ENCODE peak calls at places on chromosomes 6 and 20, in six cellular contexts. One of them, this sample, is unnamed.

GRCh38 chr6:127342296-127342945 is 988 bp downstream of the ECHDC1 start:
- DNase-seq in dorsolateral prefrontal cortex: no peak
- DNase-seq in SW480: peak
- DNase-seq in erythroblast: no peak
- DNase-seq in HL-60: no peak
- DNase-seq in Right ventricle myocardium superior: no peak
- DNase-seq in this sample: no peak

GRCh38 chr6:151693366-151693765 is 114.1 kb upstream of the ESR1 start:
- DNase-seq in dorsolateral prefrontal cortex: no peak
- DNase-seq in SW480: no peak
- DNase-seq in erythroblast: no peak
- DNase-seq in HL-60: no peak
- DNase-seq in Right ventricle myocardium superior: no peak
- DNase-seq in this sample: no peak

GRCh38 chr6:44676826-44677433 is 289.4 kb downstream of the CDC5L start:
- DNase-seq in dorsolateral prefrontal cortex: no peak
- DNase-seq in SW480: no peak
- DNase-seq in erythroblast: no peak
- DNase-seq in HL-60: no peak
- DNase-seq in Right ventricle myocardium superior: no peak
- DNase-seq in this sample: no peak

GRCh38 chr6:153129873-153130514 is 1.1 kb downstream of the RGS17 start:
- DNase-seq in dorsolateral prefrontal cortex: peak
- DNase-seq in SW480: no peak
- DNase-seq in erythroblast: peak
- DNase-seq in HL-60: no peak
- DNase-seq in Right ventricle myocardium superior: no peak
- DNase-seq in this sample: no peak

GRCh38 chr6:80332013-80332412 is 225.5 kb downstream of the BCKDHB start:
- DNase-seq in dorsolateral prefrontal cortex: no peak
- DNase-seq in SW480: no peak
- DNase-seq in erythroblast: no peak
- DNase-seq in HL-60: no peak
- DNase-seq in Right ventricle myocardium superior: no peak
- DNase-seq in this sample: no peak

GRCh38 chr20:48679603-48680002 is 148.2 kb downstream of the PREX1 start:
- DNase-seq in dorsolateral prefrontal cortex: no peak
- DNase-seq in SW480: peak
- DNase-seq in erythroblast: peak
- DNase-seq in HL-60: no peak
- DNase-seq in Right ventricle myocardium superior: no peak
- DNase-seq in this sample: no peak

GRCh38 chr20:51366155-51366886 is 176.2 kb downstream of the NFATC2 start:
- DNase-seq in dorsolateral prefrontal cortex: no peak
- DNase-seq in SW480: peak
- DNase-seq in erythroblast: no peak
- DNase-seq in HL-60: no peak
- DNase-seq in Right ventricle myocardium superior: peak
- DNase-seq in this sample: no peak

GRCh38 chr6:149334682-149335160 is 17.2 kb downstream of the TAB2 start:
- DNase-seq in dorsolateral prefrontal cortex: no peak
- DNase-seq in SW480: no peak
- DNase-seq in erythroblast: no peak
- DNase-seq in HL-60: no peak
- DNase-seq in Right ventricle myocardium superior: no peak
- DNase-seq in this sample: no peak

GRCh38 chr6:98657764-98658163 is 176.6 kb upstream of the POU3F2 start:
- DNase-seq in dorsolateral prefrontal cortex: no peak
- DNase-seq in SW480: no peak
- DNase-seq in erythroblast: peak
- DNase-seq in HL-60: peak
- DNase-seq in Right ventricle myocardium superior: no peak
- DNase-seq in this sample: no peak

GRCh38 chr6:36765943-36766648 is 68.5 kb downstream of the RAB44 start:
- DNase-seq in dorsolateral prefrontal cortex: peak
- DNase-seq in SW480: peak
- DNase-seq in erythroblast: peak
- DNase-seq in HL-60: no peak
- DNase-seq in Right ventricle myocardium superior: peak
- DNase-seq in this sample: peak

GRCh38 chr6:27867051-27867940 is 44.9 kb downstream of the OR2B2 start:
- DNase-seq in dorsolateral prefrontal cortex: peak
- DNase-seq in SW480: peak
- DNase-seq in erythroblast: peak
- DNase-seq in HL-60: no peak
- DNase-seq in Right ventricle myocardium superior: peak
- DNase-seq in this sample: peak

GRCh38 chr6:116175344-116175743 is 49.4 kb upstream of the COL10A1 start:
- DNase-seq in dorsolateral prefrontal cortex: no peak
- DNase-seq in SW480: no peak
- DNase-seq in erythroblast: peak
- DNase-seq in HL-60: no peak
- DNase-seq in Right ventricle myocardium superior: no peak
- DNase-seq in this sample: no peak

GRCh38 chr20:47198254-47198671 is 158.2 kb downstream of the ZMYND8 start:
- DNase-seq in dorsolateral prefrontal cortex: no peak
- DNase-seq in SW480: no peak
- DNase-seq in erythroblast: no peak
- DNase-seq in HL-60: no peak
- DNase-seq in Right ventricle myocardium superior: no peak
- DNase-seq in this sample: no peak

GRCh38 chr6:33761922-33762629 is 15.4 kb upstream of the IP6K3 start:
- DNase-seq in dorsolateral prefrontal cortex: no peak
- DNase-seq in SW480: peak
- DNase-seq in erythroblast: peak
- DNase-seq in HL-60: peak
- DNase-seq in Right ventricle myocardium superior: peak
- DNase-seq in this sample: peak

GRCh38 chr6:92762414-92763374 is 656.7 kb downstream of the EPHA7 start:
- DNase-seq in dorsolateral prefrontal cortex: no peak
- DNase-seq in SW480: no peak
- DNase-seq in erythroblast: no peak
- DNase-seq in HL-60: no peak
- DNase-seq in Right ventricle myocardium superior: no peak
- DNase-seq in this sample: no peak

GRCh38 chr20:59268827-59269226 is 31.6 kb upstream of the EDN3 start:
- DNase-seq in dorsolateral prefrontal cortex: no peak
- DNase-seq in SW480: no peak
- DNase-seq in erythroblast: no peak
- DNase-seq in HL-60: no peak
- DNase-seq in Right ventricle myocardium superior: no peak
- DNase-seq in this sample: no peak

GRCh38 chr6:40719671-40720374 is 132.7 kb upstream of the LRFN2 start:
- DNase-seq in dorsolateral prefrontal cortex: no peak
- DNase-seq in SW480: peak
- DNase-seq in erythroblast: peak
- DNase-seq in HL-60: no peak
- DNase-seq in Right ventricle myocardium superior: no peak
- DNase-seq in this sample: no peak

GRCh38 chr6:111406200-111406711 is 76.8 kb downstream of the REV3L start:
- DNase-seq in dorsolateral prefrontal cortex: no peak
- DNase-seq in SW480: no peak
- DNase-seq in erythroblast: no peak
- DNase-seq in HL-60: peak
- DNase-seq in Right ventricle myocardium superior: no peak
- DNase-seq in this sample: no peak

GRCh38 chr6:37011656-37012378 is 6.4 kb downstream of the FGD2 start:
- DNase-seq in dorsolateral prefrontal cortex: no peak
- DNase-seq in SW480: no peak
- DNase-seq in erythroblast: no peak
- DNase-seq in HL-60: no peak
- DNase-seq in Right ventricle myocardium superior: no peak
- DNase-seq in this sample: no peak

GRCh38 chr20:49160057-49160929 is 27.8 kb downstream of the STAU1 start:
- DNase-seq in dorsolateral prefrontal cortex: no peak
- DNase-seq in SW480: no peak
- DNase-seq in erythroblast: peak
- DNase-seq in HL-60: no peak
- DNase-seq in Right ventricle myocardium superior: no peak
- DNase-seq in this sample: no peak

GRCh38 chr6:119720160-119720559 is 370.6 kb upstream of the MAN1A1 start:
- DNase-seq in dorsolateral prefrontal cortex: no peak
- DNase-seq in SW480: peak
- DNase-seq in erythroblast: peak
- DNase-seq in HL-60: no peak
- DNase-seq in Right ventricle myocardium superior: no peak
- DNase-seq in this sample: no peak

GRCh38 chr6:152948150-152948768 is 34.6 kb downstream of the FBXO5 start:
- DNase-seq in dorsolateral prefrontal cortex: peak
- DNase-seq in SW480: peak
- DNase-seq in erythroblast: peak
- DNase-seq in HL-60: no peak
- DNase-seq in Right ventricle myocardium superior: no peak
- DNase-seq in this sample: no peak

GRCh38 chr6:110342759-110343158 is 15.4 kb downstream of the METTL24 start:
- DNase-seq in dorsolateral prefrontal cortex: no peak
- DNase-seq in SW480: no peak
- DNase-seq in erythroblast: no peak
- DNase-seq in HL-60: no peak
- DNase-seq in Right ventricle myocardium superior: no peak
- DNase-seq in this sample: no peak

GRCh38 chr6:154433477-154434241 is 76.8 kb downstream of the CNKSR3 start:
- DNase-seq in dorsolateral prefrontal cortex: no peak
- DNase-seq in SW480: no peak
- DNase-seq in erythroblast: no peak
- DNase-seq in HL-60: no peak
- DNase-seq in Right ventricle myocardium superior: no peak
- DNase-seq in this sample: no peak

GRCh38 chr20:54139188-54139587 is 34.6 kb downstream of the CYP24A1 start:
- DNase-seq in dorsolateral prefrontal cortex: no peak
- DNase-seq in SW480: peak
- DNase-seq in erythroblast: no peak
- DNase-seq in HL-60: no peak
- DNase-seq in Right ventricle myocardium superior: no peak
- DNase-seq in this sample: no peak

GRCh38 chr20:21511850-21512633 is 1.8 kb downstream of the NKX2-2 start:
- DNase-seq in dorsolateral prefrontal cortex: no peak
- DNase-seq in SW480: no peak
- DNase-seq in erythroblast: no peak
- DNase-seq in HL-60: no peak
- DNase-seq in Right ventricle myocardium superior: no peak
- DNase-seq in this sample: no peak

GRCh38 chr6:48535569-48535968 is 424.6 kb upstream of the PTCHD4 start:
- DNase-seq in dorsolateral prefrontal cortex: no peak
- DNase-seq in SW480: peak
- DNase-seq in erythroblast: no peak
- DNase-seq in HL-60: no peak
- DNase-seq in Right ventricle myocardium superior: no peak
- DNase-seq in this sample: no peak

GRCh38 chr20:5710551-5710950 is 39.6 kb upstream of the SHLD1 start:
- DNase-seq in dorsolateral prefrontal cortex: no peak
- DNase-seq in SW480: no peak
- DNase-seq in erythroblast: no peak
- DNase-seq in HL-60: no peak
- DNase-seq in Right ventricle myocardium superior: no peak
- DNase-seq in this sample: no peak

GRCh38 chr6:87909849-87910248 is 137.8 kb upstream of the SPACA1 start:
- DNase-seq in dorsolateral prefrontal cortex: no peak
- DNase-seq in SW480: no peak
- DNase-seq in erythroblast: no peak
- DNase-seq in HL-60: no peak
- DNase-seq in Right ventricle myocardium superior: no peak
- DNase-seq in this sample: no peak

This sample was measured in CD4-positive, alpha-beta memory T cell.